ENCODE peak calls at places on chromosomes 4 and X, in eight cellular contexts. P, T, L, K, W, F, V and B are unnamed samples.

GRCh38 chr4:107835409-107835808 is 10.7 kb downstream of the SGMS2 start:
- DNase-seq in P (peak), T (no peak), L (no peak), K (no peak), W (no peak), F (no peak), V (no peak), B (no peak)

GRCh38 chr4:147591048-147591577 is 26.1 kb upstream of the TMEM184C start:
- DNase-seq in P (no peak), T (no peak), L (no peak), K (no peak), W (no peak), F (no peak), V (no peak), B (no peak)

GRCh38 chr4:133147365-133147821 is 1.7 kb upstream of the PCDH10 start:
- DNase-seq in P (no peak), T (peak), L (no peak), K (no peak), W (no peak), F (no peak), V (no peak), B (no peak)

GRCh38 chrX:100680756-100681155 is 36.8 kb downstream of the SRPX2 start:
- DNase-seq in P (peak), T (no peak), L (no peak), K (no peak), W (no peak), F (no peak), V (no peak), B (no peak)

GRCh38 chr4:34328939-34329338 is 1915.4 kb downstream of the ARAP2 start:
- DNase-seq in P (no peak), T (no peak), L (no peak), K (no peak), W (no peak), F (no peak), V (no peak), B (no peak)

GRCh38 chr4:48445704-48446103 is 37.4 kb upstream of the SLC10A4 start:
- DNase-seq in P (peak), T (no peak), L (no peak), K (no peak), W (no peak), F (no peak), V (peak), B (no peak)

GRCh38 chrX:11597479-11597878 is 68.2 kb downstream of the ARHGAP6 start:
- DNase-seq in P (no peak), T (no peak), L (no peak), K (no peak), W (no peak), F (no peak), V (no peak), B (no peak)

GRCh38 chr4:148029781-148030180 is 297.9 kb downstream of the ARHGAP10 start:
- DNase-seq in P (no peak), T (no peak), L (no peak), K (no peak), W (no peak), F (no peak), V (no peak), B (no peak)

GRCh38 chr4:137408527-137409177 is 123.6 kb downstream of the PCDH18 start:
- DNase-seq in P (no peak), T (no peak), L (no peak), K (no peak), W (no peak), F (no peak), V (no peak), B (no peak)

GRCh38 chrX:48966796-48967579 is 4.7 kb downstream of the KCND1 start:
- DNase-seq in P (peak), T (no peak), L (no peak), K (no peak), W (no peak), F (no peak), V (no peak), B (no peak)

GRCh38 chr4:111011458-111011857 is 388.6 kb upstream of the PITX2 start:
- DNase-seq in P (no peak), T (no peak), L (no peak), K (no peak), W (no peak), F (no peak), V (no peak), B (no peak)

GRCh38 chr4:156169011-156169410 is 215.3 kb upstream of the CTSO start:
- DNase-seq in P (peak), T (peak), L (no peak), K (peak), W (no peak), F (no peak), V (peak), B (peak)